ENCODE peak calls at places on chromosome 19, in nine cellular contexts. Y, U, P, Q, L, S, K, I and R are unnamed samples.

GRCh38 chr19:6778386-6778785 is 5.9 kb downstream of the VAV1 start:
- DNase-seq in Y (no peak), U (no peak), P (no peak), Q (no peak), L (no peak), S (no peak), K (no peak), I (no peak), R (no peak)

GRCh38 chr19:21094347-21095025 is 12.5 kb downstream of the ZNF714 start:
- DNase-seq in Y (no peak), U (no peak), P (no peak), Q (no peak), L (no peak), S (no peak), K (no peak), I (no peak), R (no peak)

GRCh38 chr19:57441979-57442752 is 7.0 kb downstream of the ZNF749 start:
- DNase-seq in Y (no peak), U (no peak), P (no peak), Q (no peak), L (no peak), S (no peak), K (no peak), I (no peak), R (no peak)

GRCh38 chr19:40598918-40599307 is 2.3 kb upstream of the LTBP4 start:
- DNase-seq in Y (no peak), U (no peak), P (no peak), Q (no peak), L (no peak), S (no peak), K (no peak), I (no peak), R (no peak)

GRCh38 chr19:15115762-15116615 is 8.8 kb downstream of the SYDE1 start:
- DNase-seq in Y (no peak), U (no peak), P (no peak), Q (no peak), L (no peak), S (no peak), K (no peak), I (no peak), R (no peak)

GRCh38 chr19:40147693-40148347 is 43.4 kb upstream of the MAP3K10 start:
- DNase-seq in Y (peak), U (no peak), P (no peak), Q (no peak), L (peak), S (no peak), K (no peak), I (no peak), R (peak)

GRCh38 chr19:44737238-44738160 is 11.0 kb upstream of the BCL3 start:
- DNase-seq in Y (no peak), U (no peak), P (peak), Q (peak), L (no peak), S (no peak), K (no peak), I (no peak), R (no peak)

GRCh38 chr19:51749979-51750378 is 1.7 kb downstream of the FPR1 start:
- DNase-seq in Y (no peak), U (no peak), P (no peak), Q (no peak), L (no peak), S (no peak), K (no peak), I (no peak), R (no peak)

GRCh38 chr19:43438291-43439162 is 23.8 kb downstream of the TEX101 start:
- DNase-seq in Y (peak), U (no peak), P (no peak), Q (no peak), L (no peak), S (no peak), K (no peak), I (peak), R (peak)

GRCh38 chr19:45164577-45165335 is 4.0 kb upstream of the NKPD1 start:
- DNase-seq in Y (peak), U (no peak), P (peak), Q (peak), L (no peak), S (peak), K (peak), I (peak), R (no peak)

GRCh38 chr19:56118666-56119584 is 2.2 kb downstream of the ZNF787 start:
- DNase-seq in Y (peak), U (no peak), P (no peak), Q (no peak), L (no peak), S (no peak), K (no peak), I (no peak), R (no peak)

GRCh38 chr19:19741184-19741583 is 8.3 kb upstream of the ZNF14 start:
- DNase-seq in Y (no peak), U (no peak), P (no peak), Q (no peak), L (no peak), S (no peak), K (no peak), I (no peak), R (no peak)

GRCh38 chr19:2795827-2796658 is 10.7 kb downstream of the THOP1 start:
- DNase-seq in Y (no peak), U (no peak), P (no peak), Q (no peak), L (no peak), S (no peak), K (no peak), I (no peak), R (no peak)

GRCh38 chr19:41740415-41741243 is 14.7 kb upstream of the CEACAM6 start:
- DNase-seq in Y (no peak), U (no peak), P (no peak), Q (no peak), L (no peak), S (no peak), K (no peak), I (no peak), R (no peak)

GRCh38 chr19:15829277-15829770 is 13.9 kb upstream of the OR10H1 start:
- DNase-seq in Y (no peak), U (no peak), P (no peak), Q (no peak), L (no peak), S (no peak), K (peak), I (no peak), R (no peak)

GRCh38 chr19:40962460-40962961 is 28.6 kb upstream of the CYP2B6 start:
- DNase-seq in Y (no peak), U (no peak), P (peak), Q (no peak), L (no peak), S (no peak), K (no peak), I (no peak), R (no peak)

GRCh38 chr19:49746206-49746958 is 16.7 kb downstream of the TSKS start:
- DNase-seq in Y (peak), U (no peak), P (peak), Q (peak), L (no peak), S (no peak), K (peak), I (peak), R (no peak)

GRCh38 chr19:6238256-6238642 is 41.5 kb downstream of the MLLT1 start:
- DNase-seq in Y (no peak), U (no peak), P (no peak), Q (no peak), L (no peak), S (peak), K (peak), I (no peak), R (no peak)

GRCh38 chr19:9250630-9251029 is at the start of gene OR7E24:
- DNase-seq in Y (no peak), U (no peak), P (no peak), Q (no peak), L (no peak), S (no peak), K (no peak), I (no peak), R (no peak)

GRCh38 chr19:40718774-40719391 is 2.0 kb downstream of the ITPKC start:
- DNase-seq in Y (no peak), U (peak), P (peak), Q (peak), L (peak), S (no peak), K (peak), I (peak), R (no peak)

GRCh38 chr19:35344511-35345031 is 3.1 kb upstream of the FFAR1 start:
- DNase-seq in Y (no peak), U (no peak), P (no peak), Q (peak), L (peak), S (no peak), K (no peak), I (no peak), R (no peak)

GRCh38 chr19:50025794-50026549 is at the start of gene ZNF473:
- DNase-seq in Y (peak), U (peak), P (peak), Q (peak), L (peak), S (peak), K (peak), I (peak), R (peak)

GRCh38 chr19:5637971-5638370 is 15.1 kb downstream of the SAFB start:
- DNase-seq in Y (no peak), U (no peak), P (no peak), Q (no peak), L (no peak), S (no peak), K (no peak), I (no peak), R (no peak)

DNA sequence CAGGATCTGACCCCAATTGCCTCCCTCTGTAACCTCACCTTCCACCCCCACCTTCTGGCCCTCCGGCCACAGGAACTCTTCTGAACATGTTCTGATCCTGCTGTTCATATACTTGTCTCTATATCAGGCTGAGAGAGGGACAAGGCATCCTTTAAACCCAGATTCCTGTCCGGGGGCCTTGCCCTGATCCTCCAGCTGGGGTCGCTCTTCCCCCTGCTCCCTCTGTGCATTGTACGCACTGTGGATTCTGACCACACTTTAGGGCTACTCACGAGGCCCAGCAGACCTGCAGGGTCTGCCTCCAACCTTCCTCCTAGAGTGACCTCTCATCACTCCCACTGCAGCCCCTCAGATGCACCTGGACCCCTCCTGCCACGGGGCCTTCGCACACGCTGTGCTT is 269.3 kb downstream of the UQCRFS1 start:
- DNase-seq in Y (peak), U (no peak), P (no peak), Q (no peak), L (no peak), S (no peak), K (peak), I (no peak), R (no peak)
- TF ChIP-seq CTCF in Y (peak), U (no peak), P (no peak), Q (no peak), L (no peak), S (no peak), K (peak), I (no peak), R (no peak)

GRCh38 chr19:4495471-4495870 is 22.8 kb downstream of the PLIN4 start:
- DNase-seq in Y (no peak), U (no peak), P (no peak), Q (no peak), L (no peak), S (no peak), K (no peak), I (peak), R (no peak)
- TF ChIP-seq CTCF in Y (no peak), U (no peak), P (peak), Q (no peak), L (no peak), S (no peak), K (peak), I (no peak), R (no peak)

GRCh38 chr19:14112051-14112808 is 5.3 kb downstream of the PRKACA start:
- DNase-seq in Y (no peak), U (no peak), P (no peak), Q (peak), L (no peak), S (no peak), K (no peak), I (no peak), R (no peak)

GRCh38 chr19:14114439-14114838 is 3.1 kb downstream of the PRKACA start:
- DNase-seq in Y (no peak), U (no peak), P (no peak), Q (no peak), L (no peak), S (no peak), K (no peak), I (no peak), R (no peak)

GRCh38 chr19:14112809-14113385 is 4.7 kb downstream of the PRKACA start:
- DNase-seq in Y (no peak), U (peak), P (peak), Q (peak), L (no peak), S (no peak), K (no peak), I (no peak), R (no peak)

GRCh38 chr19:14114854-14115253 is 2.7 kb downstream of the PRKACA start:
- DNase-seq in Y (peak), U (no peak), P (no peak), Q (no peak), L (no peak), S (no peak), K (peak), I (peak), R (no peak)

GRCh38 chr19:14113762-14114414 is 3.7 kb downstream of the PRKACA start:
- DNase-seq in Y (peak), U (no peak), P (no peak), Q (peak), L (no peak), S (no peak), K (peak), I (no peak), R (no peak)
- TF ChIP-seq CTCF in Y (peak), U (no peak), P (peak), Q (no peak), L (peak), S (no peak), K (peak), I (no peak), R (peak)

GRCh38 chr19:1471514-1472107 is 7.4 kb downstream of the C19orf25 start:
- DNase-seq in Y (no peak), U (no peak), P (no peak), Q (no peak), L (no peak), S (no peak), K (no peak), I (no peak), R (no peak)
- TF ChIP-seq CTCF in Y (peak), U (no peak), P (peak), Q (no peak), L (peak), S (no peak), K (peak), I (no peak), R (peak)

GRCh38 chr19:17997969-17998826 is 9.8 kb upstream of the ARRDC2 start:
- DNase-seq in Y (no peak), U (no peak), P (peak), Q (no peak), L (no peak), S (no peak), K (peak), I (peak), R (no peak)
- TF ChIP-seq CTCF in Y (no peak), U (peak), P (peak), Q (no peak), L (peak), S (no peak), K (peak), I (peak), R (no peak)

GRCh38 chr19:48529156-48529555 is 17.5 kb upstream of the LMTK3 start:
- DNase-seq in Y (no peak), U (no peak), P (no peak), Q (no peak), L (no peak), S (no peak), K (no peak), I (no peak), R (no peak)
- TF ChIP-seq CTCF in Y (peak), U (no peak), P (no peak), Q (no peak), L (no peak), S (no peak), K (no peak), I (no peak), R (no peak)

GRCh38 chr19:13244920-13245319 is 94.7 kb downstream of the IER2 start:
- DNase-seq in Y (no peak), U (no peak), P (no peak), Q (no peak), L (no peak), S (no peak), K (no peak), I (no peak), R (no peak)

GRCh38 chr19:13243971-13244370 is 93.8 kb downstream of the IER2 start:
- DNase-seq in Y (no peak), U (no peak), P (no peak), Q (no peak), L (no peak), S (no peak), K (no peak), I (no peak), R (no peak)

GRCh38 chr19:13238891-13239534 is 88.8 kb downstream of the IER2 start:
- DNase-seq in Y (no peak), U (no peak), P (no peak), Q (no peak), L (no peak), S (no peak), K (no peak), I (no peak), R (no peak)

GRCh38 chr19:13241321-13242104 is 91.3 kb downstream of the IER2 start:
- DNase-seq in Y (peak), U (no peak), P (no peak), Q (no peak), L (no peak), S (no peak), K (no peak), I (no peak), R (no peak)

DNA sequence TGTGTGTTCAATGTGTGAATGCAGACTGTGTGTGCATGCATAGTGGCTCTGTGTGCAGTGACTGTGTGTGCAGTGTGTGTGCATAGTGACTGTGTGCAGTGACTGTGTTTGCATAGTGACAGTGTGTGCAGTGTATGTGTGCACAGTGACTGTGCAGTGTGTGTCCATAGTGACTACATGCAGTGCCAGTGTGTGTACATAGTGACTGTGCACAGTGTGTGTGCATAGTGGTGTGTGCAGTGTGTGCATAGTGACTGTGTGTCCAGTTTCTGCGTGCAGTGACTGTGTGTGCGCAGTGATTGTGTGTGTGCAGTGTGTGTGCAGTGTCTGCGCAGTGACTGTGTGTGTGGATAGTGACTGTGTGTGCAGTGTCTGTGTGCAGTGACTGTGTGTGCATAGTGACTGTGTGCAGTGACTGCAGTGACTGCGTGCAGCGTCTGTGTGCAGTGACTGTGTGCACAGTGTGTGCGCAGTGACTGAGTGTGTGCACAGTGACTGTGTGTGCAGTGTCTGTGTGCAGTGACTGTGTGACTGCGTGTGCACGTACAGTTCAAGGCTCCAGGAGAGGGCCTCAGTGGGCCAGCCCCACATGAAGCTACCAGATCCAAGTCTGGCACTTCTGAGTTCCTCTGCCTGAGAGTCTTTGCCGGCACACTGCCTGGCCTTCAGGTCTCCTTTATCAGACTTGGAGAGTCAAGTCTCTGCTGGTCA is 90.3 kb downstream of the IER2 start:
- DNase-seq in Y (no peak), U (no peak), P (no peak), Q (no peak), L (no peak), S (no peak), K (no peak), I (no peak), R (no peak)
- TF ChIP-seq CTCF in Y (no peak), U (no peak), P (no peak), Q (no peak), L (no peak), S (no peak), K (no peak), I (no peak), R (no peak)